ENCODE peak calls at places on chromosome 1, in four cellular contexts. F is type B pancreatic cell, O is retinal pigment epithelial cell, V is GM13976. Y is an unnamed sample.

GRCh38 chr1:57336793-57337192 is 87.1 kb downstream of the DAB1 start:
- DNase-seq in F (no peak), O (no peak), V (no peak), Y (no peak)

GRCh38 chr1:243559575-243560172 is 290.4 kb downstream of the AKT3 start:
- DNase-seq in V (no peak), F (no peak), O (no peak), Y (no peak)

GRCh38 chr1:244074559-244075171 is 23.6 kb downstream of the ZBTB18 start:
- DNase-seq in V (peak; percentile 76), F (no peak), O (no peak), Y (no peak)

GRCh38 chr1:114124644-114125043 is 29.0 kb downstream of the SYT6 start:
- DNase-seq in O (no peak), F (no peak), V (no peak), Y (no peak)

GRCh38 chr1:200452850-200453543 is 43.2 kb upstream of the ZNF281 start:
- DNase-seq in V (no peak), F (no peak), O (no peak), Y (no peak)

GRCh38 chr1:53408013-53408754 is 51.0 kb upstream of the DMRTB1 start:
- DNase-seq in F (peak; percentile 51), V (peak; percentile 9), O (no peak), Y (no peak)

GRCh38 chr1:30194741-30195423 is 528.5 kb downstream of the MATN1 start:
- DNase-seq in F (no peak), O (no peak), V (no peak), Y (no peak)

GRCh38 chr1:242132446-242132845 is 133.5 kb upstream of the MAP1LC3C start:
- DNase-seq in F (no peak), O (no peak), V (no peak), Y (no peak)

GRCh38 chr1:72435025-72435424 is 152.7 kb upstream of the NEGR1 start:
- DNase-seq in O (no peak), V (no peak), F (no peak), Y (no peak)

GRCh38 chr1:243244420-243244819 is 10.7 kb downstream of the CEP170 start:
- DNase-seq in O (no peak), V (no peak), F (no peak), Y (no peak)

GRCh38 chr1:25922633-25923567 is 16.7 kb upstream of the STMN1 start:
- DNase-seq in F (no peak), V (peak; percentile 49), O (no peak), Y (no peak)

GRCh38 chr1:50783286-50783685 is 176.8 kb downstream of the FAF1 start:
- DNase-seq in V (no peak), O (no peak), F (no peak), Y (no peak)

GRCh38 chr1:86084998-86085397 is 71.6 kb downstream of the COL24A1 start:
- DNase-seq in O (no peak), V (no peak), F (no peak), Y (no peak)

GRCh38 chr1:246588322-246588721 is 22.1 kb downstream of the CNST start:
- DNase-seq in V (no peak), F (no peak), O (no peak), Y (no peak)

GRCh38 chr1:236206548-236206947 is 64.2 kb downstream of the GPR137B start:
- DNase-seq in O (no peak), F (no peak), V (no peak), Y (no peak)

GRCh38 chr1:15154480-15155036 is 1.0 kb downstream of the TMEM51 start:
- DNase-seq in O (no peak), F (no peak), V (peak; percentile 44), Y (no peak)

GRCh38 chr1:203464226-203464625 is 11.4 kb upstream of the PRELP start:
- DNase-seq in F (no peak), V (no peak), O (no peak), Y (no peak)

GRCh38 chr1:203462143-203462542 is 13.5 kb upstream of the PRELP start:
- DNase-seq in F (no peak), O (no peak), V (no peak), Y (no peak)

GRCh38 chr1:203462878-203463277 is 12.7 kb upstream of the PRELP start:
- DNase-seq in F (no peak), O (peak; percentile 62), V (no peak), Y (no peak)

GRCh38 chr1:203464743-203465142 is 10.9 kb upstream of the PRELP start:
- DNase-seq in F (no peak), O (no peak), V (no peak), Y (no peak)

GRCh38 chr1:203463469-203464062 is 12.0 kb upstream of the PRELP start:
- DNase-seq in F (no peak), O (peak; percentile 36), V (no peak), Y (no peak)
- TF ChIP-seq CTCF in F (no peak), O (peak; percentile 21), V (no peak), Y (no peak)

DNA sequence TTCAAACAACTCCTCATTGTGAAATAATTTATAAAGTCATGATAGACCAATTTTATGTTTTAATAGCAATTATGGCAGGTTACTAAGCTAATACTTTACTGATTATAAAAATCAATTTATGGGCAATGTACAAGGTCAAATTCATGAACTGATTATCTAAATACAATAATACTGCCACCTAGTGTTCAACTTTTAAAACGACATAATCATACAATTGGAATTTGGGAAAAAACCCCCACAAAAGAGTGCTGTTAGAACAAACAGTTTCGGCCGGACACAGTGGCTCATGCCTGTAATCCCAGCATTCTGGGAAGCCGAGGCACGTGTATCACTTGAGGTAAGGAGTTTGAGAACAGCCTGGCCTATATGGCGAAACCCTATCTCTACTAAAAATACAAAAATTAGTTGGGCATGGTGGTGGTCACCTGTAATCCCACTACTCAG is 14.0 kb downstream of the GTF2B start:
- DNase-seq in F (no peak), V (no peak), O (no peak), Y (no peak)
- TF ChIP-seq CTCF in F (peak; percentile 85), V (peak; percentile 31), O (peak; percentile 27), Y (peak; percentile 60)

GRCh38 chr1:19858894-19859293 is 23.3 kb upstream of the OTUD3 start:
- DNase-seq in V (peak; percentile 36), O (no peak), F (no peak), Y (no peak)
- TF ChIP-seq CTCF in V (no peak), O (no peak), F (no peak), Y (no peak)

GRCh38 chr1:68570859-68571258 is 74.0 kb upstream of the DEPDC1 start:
- DNase-seq in F (no peak), V (no peak), O (no peak), Y (no peak)

GRCh38 chr1:68571499-68571898 is 74.6 kb upstream of the DEPDC1 start:
- DNase-seq in V (no peak), F (no peak), O (peak; percentile 10), Y (no peak)

DNA sequence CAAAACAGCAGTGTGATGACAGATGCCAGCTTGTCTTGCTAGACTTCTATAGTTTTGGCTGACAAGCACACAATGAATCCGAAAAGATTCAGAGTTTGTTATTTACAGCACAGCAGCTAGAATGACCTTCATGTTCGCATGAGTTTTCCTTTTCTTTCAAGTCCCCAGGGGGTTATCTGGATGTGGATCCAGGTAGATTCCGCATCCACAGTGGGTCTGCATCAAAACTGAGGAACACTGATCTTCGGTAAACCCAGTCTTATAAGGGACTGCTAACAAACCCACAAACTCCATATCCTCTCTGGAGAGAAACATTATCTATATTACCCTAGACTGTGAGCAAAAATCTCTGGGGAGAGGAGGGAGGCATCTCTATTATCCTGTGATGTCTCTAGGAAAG is 69.0 kb upstream of the DEPDC1 start:
- DNase-seq in V (no peak), F (no peak), O (no peak), Y (no peak)
- TF ChIP-seq CTCF in V (no peak), F (no peak), O (no peak), Y (no peak)

GRCh38 chr1:22208265-22208972 is 65.5 kb upstream of the WNT4 start:
- DNase-seq in V (no peak), O (no peak), F (no peak), Y (peak; percentile 53)
- TF ChIP-seq CTCF in V (no peak), O (peak; percentile 51), F (peak; percentile 67), Y (peak; percentile 22)